ENCODE peak calls at places on chromosomes 2 and 18, in six cellular contexts. R, H, F, C, Y and P are unnamed samples.

GRCh38 chr2:234288974-234289455 is 207.9 kb downstream of the ARL4C start:
- DNase-seq in H (peak), C (no peak), F (no peak), Y (peak), R (peak), P (no peak)

GRCh38 chr2:109456776-109457175 is 157.0 kb downstream of the SEPTIN10 start:
- DNase-seq in C (no peak), R (no peak), F (no peak), H (no peak), Y (no peak), P (no peak)

GRCh38 chr2:24359701-24360049 is 661 bp downstream of the ITSN2 start:
- DNase-seq in H (peak), C (no peak), Y (no peak), R (no peak), F (no peak), P (no peak)

GRCh38 chr2:120233292-120233691 is 10.1 kb upstream of the TMEM185B start:
- DNase-seq in Y (no peak), C (no peak), F (no peak), H (no peak), R (no peak), P (no peak)

GRCh38 chr2:239949537-239949936 is 75.6 kb downstream of the NDUFA10 start:
- DNase-seq in F (no peak), Y (no peak), H (no peak), C (no peak), R (no peak), P (no peak)

GRCh38 chr18:78297048-78297447 is 682.6 kb upstream of the SALL3 start:
- DNase-seq in H (no peak), F (no peak), C (no peak), R (no peak), Y (no peak), P (no peak)

GRCh38 chr18:76875390-76876330 is 53.3 kb downstream of the ZNF236 start:
- DNase-seq in Y (peak), F (no peak), R (peak), H (peak), C (no peak), P (no peak)

GRCh38 chr2:195898505-195898904 is 170.1 kb downstream of the DNAH7 start:
- DNase-seq in H (peak), Y (no peak), F (peak), R (peak), C (peak), P (peak)

GRCh38 chr18:48929951-48930713 is 20.6 kb downstream of the SMAD7 start:
- DNase-seq in F (no peak), C (no peak), Y (no peak), H (peak), R (peak), P (peak)

GRCh38 chr2:47654790-47655562 is 128.0 kb upstream of the MSH6 start:
- DNase-seq in Y (peak), R (no peak), H (no peak), C (no peak), F (no peak), P (peak)

GRCh38 chr2:242027676-242028450 is 158.3 kb downstream of the RTP5 start:
- DNase-seq in H (no peak), F (no peak), Y (no peak), R (no peak), C (no peak), P (no peak)

GRCh38 chr2:175880-176800 is 87.7 kb downstream of the SH3YL1 start:
- DNase-seq in Y (no peak), F (no peak), R (no peak), C (no peak), H (no peak), P (no peak)

GRCh38 chr2:160281213-160281612 is 81.1 kb upstream of the ITGB6 start:
- DNase-seq in F (no peak), Y (no peak), C (no peak), R (no peak), H (no peak), P (no peak)

GRCh38 chr2:112033600-112033999 is 21.5 kb upstream of the TMEM87B start:
- DNase-seq in C (no peak), R (peak), F (no peak), H (peak), Y (no peak), P (peak)

GRCh38 chr2:237289134-237289533 is 124.8 kb downstream of the COL6A3 start:
- DNase-seq in R (no peak), C (no peak), F (no peak), H (no peak), Y (no peak), P (no peak)

GRCh38 chr2:76050196-76050595 is 339.5 kb upstream of the GCFC2 start:
- DNase-seq in H (no peak), F (no peak), Y (no peak), C (no peak), R (no peak), P (no peak)

GRCh38 chr18:42545825-42546224 is 569.7 kb downstream of the RIT2 start:
- DNase-seq in R (peak), Y (no peak), H (peak), C (peak), F (no peak), P (peak)

GRCh38 chr2:218885981-218886447 is 5.4 kb downstream of the WNT10A start:
- DNase-seq in R (no peak), Y (no peak), H (no peak), F (no peak), C (no peak), P (no peak)

GRCh38 chr18:7617738-7618422 is 50.8 kb downstream of the PTPRM start:
- DNase-seq in Y (no peak), H (peak), C (peak), F (no peak), R (peak), P (peak)

GRCh38 chr2:98346259-98347236 is at the start of gene CNGA3:
- DNase-seq in Y (no peak), R (peak), C (no peak), H (peak), F (no peak), P (no peak)

GRCh38 chr2:72781500-72781899 is 44.3 kb downstream of the EXOC6B start:
- DNase-seq in F (no peak), R (peak), C (no peak), H (peak), Y (no peak), P (no peak)

GRCh38 chr2:24262571-24262970 is 87.7 kb downstream of the FAM228A start:
- DNase-seq in C (peak), H (peak), Y (no peak), F (no peak), R (peak), P (no peak)

GRCh38 chr2:105442056-105442455 is 43.2 kb upstream of the FHL2 start:
- DNase-seq in H (peak), Y (no peak), F (no peak), C (no peak), R (no peak), P (no peak)
- H3K4me3 ChIP-seq in H (no peak), Y (no peak), F (no peak), C (no peak), R (no peak), P (no peak)

DNA sequence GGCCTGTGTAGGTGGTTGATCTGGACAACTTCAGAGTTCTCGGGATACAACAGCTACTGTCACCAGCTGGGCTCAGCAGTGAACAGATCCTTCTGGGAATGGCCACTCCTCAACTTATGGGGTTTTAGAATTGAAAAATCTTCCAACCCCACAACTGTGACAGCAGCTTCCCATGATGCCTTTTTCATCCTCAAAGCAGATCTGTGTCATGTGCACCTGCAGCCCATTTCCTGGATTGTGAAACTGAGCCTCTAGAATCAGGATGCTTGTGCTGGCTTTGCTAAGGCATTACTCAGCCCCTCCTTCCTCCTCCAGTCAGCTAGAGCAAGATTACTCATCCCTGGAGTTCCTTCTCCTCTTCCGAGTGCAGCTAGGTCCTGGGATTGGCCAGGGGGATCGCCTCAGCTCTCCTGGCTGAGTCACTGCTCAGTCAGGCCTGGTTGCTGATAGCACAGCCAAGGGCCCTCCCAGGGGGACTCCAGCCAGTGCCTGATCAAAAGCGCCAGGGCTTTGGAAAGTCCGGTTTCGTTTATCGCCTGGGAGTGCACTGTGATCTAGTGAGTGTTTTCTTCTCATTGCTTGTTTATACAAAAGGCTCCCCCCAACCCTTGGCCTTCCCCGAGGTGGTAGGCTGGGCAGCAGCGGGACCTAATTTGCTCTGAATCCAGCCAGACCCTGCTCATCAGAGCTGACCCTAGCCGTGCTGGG is 2.4 kb upstream of the LPIN1 start:
- DNase-seq in F (peak), R (peak), Y (peak), H (peak), C (peak), P (peak)
- H3K4me3 ChIP-seq in F (peak), R (no peak), Y (no peak), H (peak), C (peak), P (no peak)

DNA sequence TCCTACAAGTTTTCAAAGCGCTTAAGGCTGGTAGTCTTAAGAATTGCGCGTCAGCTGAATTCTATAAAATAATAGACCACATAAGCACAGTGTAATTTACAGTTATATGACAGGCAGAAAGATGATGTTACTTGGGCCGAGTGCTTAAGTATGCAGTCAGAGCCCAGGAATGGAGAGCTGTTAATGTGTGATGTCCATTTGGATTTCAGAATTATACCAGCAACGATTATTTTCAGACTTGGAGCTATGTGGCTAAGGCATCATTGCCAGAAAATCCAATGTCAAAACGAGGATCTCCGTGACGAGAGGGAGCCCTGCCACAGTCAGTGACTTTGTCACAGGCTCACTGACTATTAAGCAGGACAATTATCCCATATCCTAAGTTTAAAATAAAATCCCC is 3.4 kb downstream of the KLF7 start:
- DNase-seq in C (no peak), F (no peak), H (peak), R (peak), Y (no peak), P (no peak)
- H3K4me3 ChIP-seq in C (peak), F (peak), H (peak), R (no peak), Y (no peak), P (peak)

GRCh38 chr2:96157649-96158553 is 12.7 kb upstream of the DUSP2 start:
- DNase-seq in Y (peak), F (no peak), C (no peak), H (peak), R (no peak), P (no peak)
- H3K4me3 ChIP-seq in Y (peak), F (no peak), C (no peak), H (peak), R (no peak), P (no peak)

GRCh38 chr2:151947524-151948165 is 119.4 kb upstream of the ARL5A start:
- DNase-seq in R (peak), H (peak), C (no peak), Y (peak), F (no peak), P (no peak)
- H3K4me3 ChIP-seq in R (no peak), H (no peak), C (no peak), Y (no peak), F (no peak), P (no peak)

GRCh38 chr2:200158586-200159365 is 147.7 kb upstream of the SPATS2L start:
- DNase-seq in F (no peak), Y (no peak), H (no peak), R (no peak), C (no peak), P (no peak)

GRCh38 chr2:200159366-200159720 is 147.2 kb upstream of the SPATS2L start:
- DNase-seq in F (no peak), R (no peak), H (peak), Y (no peak), C (no peak), P (no peak)

GRCh38 chr2:200156140-200156858 is 150.2 kb upstream of the SPATS2L start:
- DNase-seq in F (peak), H (peak), C (peak), Y (no peak), R (peak), P (peak)

GRCh38 chr2:200159829-200160781 is 146.4 kb upstream of the SPATS2L start:
- DNase-seq in Y (no peak), C (no peak), F (no peak), H (peak), R (peak), P (no peak)

GRCh38 chr2:200155652-200156051 is 150.8 kb upstream of the SPATS2L start:
- DNase-seq in C (no peak), Y (no peak), F (no peak), H (no peak), R (no peak), P (no peak)
- H3K4me3 ChIP-seq in C (no peak), Y (no peak), F (no peak), H (no peak), R (no peak), P (no peak)